ENCODE peak calls at places on chromosomes 4 and X, in four cellular contexts. One of them, this sample, is unnamed.
A peak's percentile ranks its signal among the peaks of the same experiment; 100 is the strongest.

GRCh38 chr4:70895846-70896435 is 6.2 kb upstream of the MOB1B start:
- DNase-seq in HEK293T: no peak
- DNase-seq in EH: no peak
- DNase-seq in iris pigment epithelial cell: no peak
- DNase-seq in this sample: no peak

GRCh38 chr4:5021546-5021945 is 2.3 kb upstream of the CYTL1 start:
- DNase-seq in HEK293T: no peak
- DNase-seq in EH: no peak
- DNase-seq in iris pigment epithelial cell: no peak
- DNase-seq in this sample: no peak

GRCh38 chr4:38128478-38129451 is 168.6 kb downstream of the PTTG2 start:
- DNase-seq in EH: peak; percentile 41
- DNase-seq in HEK293T: no peak
- DNase-seq in iris pigment epithelial cell: peak; percentile 40
- DNase-seq in this sample: peak; percentile 100

GRCh38 chrX:154098551-154098950 is 1.0 kb upstream of the MECP2 start:
- DNase-seq in iris pigment epithelial cell: no peak
- DNase-seq in EH: no peak
- DNase-seq in HEK293T: no peak
- DNase-seq in this sample: no peak

GRCh38 chrX:13164611-13165010 is 120.2 kb upstream of the FAM9C start:
- DNase-seq in EH: no peak
- DNase-seq in iris pigment epithelial cell: no peak
- DNase-seq in HEK293T: no peak
- DNase-seq in this sample: no peak

GRCh38 chr4:77697860-77698599 is 92.4 kb downstream of the CXCL13 start:
- DNase-seq in HEK293T: peak; percentile 25
- DNase-seq in EH: peak; percentile 72
- DNase-seq in iris pigment epithelial cell: peak; percentile 71
- DNase-seq in this sample: peak; percentile 79

GRCh38 chr4:137705171-137705783 is 173.0 kb upstream of the PCDH18 start:
- DNase-seq in EH: peak; percentile 96
- DNase-seq in iris pigment epithelial cell: peak; percentile 88
- DNase-seq in HEK293T: no peak
- DNase-seq in this sample: peak; percentile 10

GRCh38 chr4:69823481-69824186 is 36.3 kb downstream of the SULT1E1 start:
- DNase-seq in EH: no peak
- DNase-seq in iris pigment epithelial cell: peak; percentile 73
- DNase-seq in HEK293T: peak; percentile 25
- DNase-seq in this sample: peak; percentile 49

GRCh38 chr4:148044889-148045352 is 313.0 kb downstream of the ARHGAP10 start:
- DNase-seq in iris pigment epithelial cell: peak; percentile 31
- DNase-seq in EH: no peak
- DNase-seq in HEK293T: no peak
- DNase-seq in this sample: no peak

GRCh38 chr4:7766086-7766485 is 173.6 kb downstream of the AFAP1 start:
- DNase-seq in HEK293T: no peak
- DNase-seq in iris pigment epithelial cell: no peak
- DNase-seq in EH: no peak
- DNase-seq in this sample: no peak

GRCh38 chr4:122731676-122732075 is 828 bp upstream of the BBS12 start:
- DNase-seq in EH: no peak
- DNase-seq in iris pigment epithelial cell: no peak
- DNase-seq in HEK293T: no peak
- DNase-seq in this sample: no peak

GRCh38 chr4:186734251-186734650 is 10.6 kb upstream of the FAT1 start:
- DNase-seq in HEK293T: no peak
- DNase-seq in iris pigment epithelial cell: no peak
- DNase-seq in EH: no peak
- DNase-seq in this sample: no peak

GRCh38 chr4:183499797-183500196 is 5.1 kb upstream of the ING2 start:
- DNase-seq in iris pigment epithelial cell: no peak
- DNase-seq in EH: no peak
- DNase-seq in HEK293T: no peak
- DNase-seq in this sample: no peak

GRCh38 chrX:23803931-23804381 is 21.0 kb downstream of the SAT1 start:
- DNase-seq in iris pigment epithelial cell: peak; percentile 80
- DNase-seq in HEK293T: no peak
- DNase-seq in EH: peak; percentile 69
- DNase-seq in this sample: peak; percentile 95

GRCh38 chr4:68256284-68256683 is 10.8 kb upstream of the TMPRSS11B start:
- DNase-seq in HEK293T: no peak
- DNase-seq in iris pigment epithelial cell: no peak
- DNase-seq in EH: peak; percentile 2
- DNase-seq in this sample: no peak

GRCh38 chrX:63961964-63962363 is 176.9 kb upstream of the ARHGEF9 start:
- DNase-seq in iris pigment epithelial cell: no peak
- DNase-seq in HEK293T: no peak
- DNase-seq in EH: no peak
- DNase-seq in this sample: no peak